ENCODE peak calls at places on chromosomes 4 and X, in four cellular contexts. G, S, A and N are unnamed samples.

GRCh38 chr4:147901886-147902285 is 170.0 kb downstream of the ARHGAP10 start:
- DNase-seq in S (no peak), G (no peak), A (no peak), N (no peak)

GRCh38 chr4:47704693-47705325 is 133.1 kb downstream of the CORIN start:
- DNase-seq in S (no peak), A (peak; percentile 80), G (no peak), N (no peak)

GRCh38 chr4:47668810-47669408 is 169.0 kb downstream of the CORIN start:
- DNase-seq in S (no peak), G (no peak), A (peak; percentile 43), N (no peak)

GRCh38 chr4:101953949-101954348 is 163.4 kb downstream of the BANK1 start:
- DNase-seq in S (no peak), A (peak; percentile 65), G (no peak), N (no peak)

GRCh38 chr4:40722576-40723161 is 27.1 kb upstream of the NSUN7 start:
- DNase-seq in S (no peak), A (no peak), G (peak; percentile 36), N (no peak)

GRCh38 chr4:15100994-15101695 is 98.9 kb downstream of the CPEB2 start:
- DNase-seq in G (no peak), A (no peak), S (no peak), N (peak; percentile 4)

GRCh38 chr4:105305019-105305836 is 158.6 kb downstream of the TET2 start:
- DNase-seq in G (no peak), A (no peak), S (no peak), N (no peak)

GRCh38 chrX:128019218-128019617 is 33.0 kb downstream of the ACTRT1 start:
- DNase-seq in A (no peak), G (no peak), S (no peak), N (no peak)

GRCh38 chrX:2692221-2693122 is 1.4 kb downstream of the CD99 start:
- DNase-seq in S (peak; percentile 61), A (peak; percentile 39), G (peak; percentile 27), N (no peak)

GRCh38 chr4:124433500-124433899 is 279.0 kb downstream of the ANKRD50 start:
- DNase-seq in S (no peak), A (no peak), G (no peak), N (no peak)

GRCh38 chr4:182695842-182696241 is 221.3 kb downstream of the DCTD start:
- DNase-seq in G (no peak), S (no peak), A (no peak), N (no peak)

GRCh38 chrX:136055651-136056221 is 70.5 kb downstream of the SLC9A6 start:
- DNase-seq in A (no peak), S (peak; percentile 58), G (no peak), N (no peak)

GRCh38 chr4:48645225-48645794 is 134.8 kb downstream of the FRYL start:
- DNase-seq in S (no peak), G (no peak), A (no peak), N (no peak)

GRCh38 chrX:31333181-31333831 is 261.5 kb upstream of the FTHL17 start:
- DNase-seq in A (no peak), G (no peak), S (no peak), N (no peak)

GRCh38 chrX:108304210-108304609 is 134.0 kb downstream of the COL4A6 start:
- DNase-seq in S (no peak), G (no peak), A (peak; percentile 30), N (no peak)

GRCh38 chr4:15963568-15963967 is 593 bp upstream of the FGFBP2 start:
- DNase-seq in A (no peak), S (no peak), G (no peak), N (no peak)

GRCh38 chrX:138858438-138858837 is 146.9 kb upstream of the FGF13 start:
- DNase-seq in A (no peak), G (no peak), S (no peak), N (no peak)

GRCh38 chr4:52873191-52873590 is 11.1 kb downstream of the RASL11B start:
- DNase-seq in S (no peak), A (peak; percentile 47), G (peak; percentile 53), N (no peak)

GRCh38 chr4:189304755-189305154 is 635.9 kb upstream of the FRG1 start:
- DNase-seq in S (no peak), A (no peak), G (no peak), N (no peak)

GRCh38 chr4:1711906-1712215 is 258 bp downstream of the SLBP start:
- DNase-seq in A (no peak), S (no peak), G (no peak), N (no peak)

GRCh38 chr4:148054275-148054674 is 322.4 kb downstream of the ARHGAP10 start:
- DNase-seq in S (no peak), G (no peak), A (no peak), N (no peak)

GRCh38 chrX:46758163-46758955 is 559 bp downstream of the SLC9A7 start:
- DNase-seq in S (peak; percentile 56), G (peak; percentile 12), A (no peak), N (no peak)

GRCh38 chr4:118281611-118282442 is 71.0 kb downstream of the PRSS12 start:
- DNase-seq in G (no peak), S (peak; percentile 52), A (peak; percentile 43), N (no peak)

GRCh38 chr4:5568931-5569330 is 139.4 kb downstream of the EVC2 start:
- DNase-seq in A (no peak), S (no peak), G (no peak), N (no peak)

GRCh38 chrX:140507223-140507981 is 2.5 kb upstream of the SOX3 start:
- DNase-seq in A (peak; percentile 44), G (no peak), S (no peak), N (no peak)

GRCh38 chr4:19850909-19851308 is 400.8 kb upstream of the SLIT2 start:
- DNase-seq in G (no peak), A (no peak), S (no peak), N (no peak)

GRCh38 chrX:115147220-115147619 is 42.0 kb upstream of the RBMXL3 start:
- DNase-seq in G (no peak), A (no peak), S (no peak), N (no peak)

GRCh38 chr4:46993075-46994006 is at the start of gene GABRA4:
- DNase-seq in A (peak; percentile 55), G (no peak), S (no peak), N (no peak)

GRCh38 chrX:103656623-103657022 is 27.8 kb downstream of the TCEAL1 start:
- DNase-seq in S (no peak), A (no peak), G (no peak), N (no peak)

GRCh38 chr4:64359496-64359895 is 49.8 kb downstream of the TECRL start:
- DNase-seq in S (no peak), G (no peak), A (no peak), N (no peak)

GRCh38 chr4:148057425-148058020 is 325.6 kb downstream of the ARHGAP10 start:
- DNase-seq in A (no peak), G (no peak), S (no peak), N (no peak)

GRCh38 chrX:31179203-31179602 is 107.4 kb upstream of the FTHL17 start:
- DNase-seq in G (no peak), A (no peak), S (no peak), N (no peak)

GRCh38 chrX:88988796-88989195 is 241.8 kb downstream of the CPXCR1 start:
- DNase-seq in G (no peak), A (no peak), S (no peak), N (no peak)

GRCh38 chrX:153885968-153886903 is at the start of gene L1CAM:
- DNase-seq in G (no peak), S (no peak), A (peak; percentile 64), N (no peak)

GRCh38 chrX:110222497-110223257 is 95.2 kb downstream of the AMMECR1 start:
- DNase-seq in A (no peak), S (no peak), G (no peak), N (no peak)

GRCh38 chrX:110228453-110228852 is 89.4 kb downstream of the AMMECR1 start:
- DNase-seq in S (no peak), G (no peak), A (no peak), N (no peak)

GRCh38 chrX:110224926-110225617 is 92.8 kb downstream of the AMMECR1 start:
- DNase-seq in G (no peak), S (no peak), A (no peak), N (no peak)

DNA sequence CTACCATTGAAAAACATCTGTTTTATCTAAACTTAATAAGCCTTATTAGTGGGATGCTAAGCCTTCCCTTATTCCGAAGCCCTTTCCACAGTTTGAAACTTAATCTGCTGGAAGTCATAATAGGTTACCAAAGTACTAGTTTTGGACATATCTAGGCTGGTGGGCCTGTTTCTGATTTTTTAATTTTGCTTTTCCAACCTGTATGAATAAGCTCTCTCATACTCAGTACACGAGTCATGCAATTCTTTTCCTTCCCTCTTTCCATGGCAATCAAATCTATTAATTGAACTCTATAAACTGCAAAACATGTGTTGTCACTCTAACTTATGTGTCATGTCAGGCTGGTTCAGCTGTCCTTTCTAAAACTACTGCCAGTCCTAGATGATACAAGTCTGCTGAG is 91.0 kb downstream of the AMMECR1 start:
- DNase-seq in G (no peak), S (no peak), A (no peak), N (no peak)
- H3K27ac ChIP-seq in G (no peak overlapping the region), S (no peak overlapping the region), A (no peak overlapping the region), N (no peak overlapping the region)

DNA sequence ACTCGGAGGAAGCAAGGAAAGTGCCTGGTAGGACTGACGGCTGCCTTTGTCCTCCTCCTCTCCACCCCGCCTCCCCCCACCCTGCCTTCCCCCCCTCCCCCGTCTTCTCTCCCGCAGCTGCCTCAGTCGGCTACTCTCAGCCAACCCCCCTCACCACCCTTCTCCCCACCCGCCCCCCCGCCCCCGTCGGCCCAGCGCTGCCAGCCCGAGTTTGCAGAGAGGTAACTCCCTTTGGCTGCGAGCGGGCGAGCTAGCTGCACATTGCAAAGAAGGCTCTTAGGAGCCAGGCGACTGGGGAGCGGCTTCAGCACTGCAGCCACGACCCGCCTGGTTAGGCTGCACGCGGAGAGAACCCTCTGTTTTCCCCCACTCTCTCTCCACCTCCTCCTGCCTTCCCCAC is 460 bp downstream of the AR start:
- DNase-seq in S (peak; percentile 66), G (no peak), A (peak; percentile 67), N (peak; percentile 12)
- H3K27ac ChIP-seq in S (peak overlapping the region; percentile 69), G (no peak overlapping the region), A (peak overlapping the region; percentile 92), N (no peak overlapping the region)

DNA sequence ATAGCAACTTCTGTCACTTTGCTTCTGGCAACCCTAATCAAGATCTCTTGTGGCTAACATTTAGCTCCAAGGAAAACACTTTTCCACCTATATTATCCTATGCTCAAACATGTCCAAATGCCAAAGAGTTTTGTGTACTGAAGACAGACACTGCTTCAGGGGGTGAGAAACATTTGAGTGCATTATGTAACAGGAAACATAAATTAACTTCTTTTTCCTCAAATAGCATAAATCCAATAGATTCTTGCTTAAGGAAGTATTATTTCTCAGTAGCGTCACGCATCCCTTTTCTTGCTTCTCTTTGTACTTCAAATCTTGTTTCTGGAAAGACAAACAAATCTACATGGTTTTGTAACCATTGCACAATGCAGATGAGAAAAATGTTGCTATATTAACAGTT is 839.1 kb downstream of the GLUD2 start:
- DNase-seq in S (no peak), A (no peak), G (no peak), N (no peak)
- H3K27ac ChIP-seq in S (no peak overlapping the region), A (no peak overlapping the region), G (no peak overlapping the region), N (no peak overlapping the region)

GRCh38 chr4:3112979-3113469 is 38.5 kb downstream of the HTT start:
- DNase-seq in G (no peak), A (no peak), S (no peak), N (no peak)

GRCh38 chr4:3114377-3114776 is 39.9 kb downstream of the HTT start:
- DNase-seq in G (no peak), S (no peak), A (no peak), N (no peak)

GRCh38 chr4:3111461-3111860 is 37.0 kb downstream of the HTT start:
- DNase-seq in A (no peak), G (no peak), S (no peak), N (no peak)

GRCh38 chr4:3115637-3116300 is 41.3 kb downstream of the HTT start:
- DNase-seq in A (no peak), G (no peak), S (no peak), N (no peak)

GRCh38 chr4:3112241-3112978 is 37.9 kb downstream of the HTT start:
- DNase-seq in S (no peak), G (no peak), A (no peak), N (no peak)
- H3K27ac ChIP-seq in S (peak overlapping the region; percentile 76), G (peak overlapping the region; percentile 35), A (no peak overlapping the region), N (no peak overlapping the region)